ENCODE peak calls at places on chromosomes 4 and X, in four cellular contexts. H is Panc1, T is K562, E is HCT116. N is an unnamed sample.

GRCh38 chrX:114162068-114162735 is 421.7 kb upstream of the HTR2C start:
- DNase-seq in T (peak; percentile 56), H (no peak), E (no peak), N (peak; percentile 0)

GRCh38 chr4:183602444-183603102 is 56.4 kb downstream of the RWDD4 start:
- DNase-seq in T (peak; percentile 28), E (no peak), H (no peak), N (no peak)

GRCh38 chrX:70313503-70313902 is 23.6 kb downstream of the KIF4A start:
- DNase-seq in H (no peak), E (no peak), T (no peak), N (no peak)

GRCh38 chrX:100491174-100491573 is 81.1 kb upstream of the PCDH19 start:
- DNase-seq in E (no peak), T (no peak), H (no peak), N (no peak)

GRCh38 chr4:5504486-5504885 is 203.9 kb downstream of the EVC2 start:
- DNase-seq in H (no peak), T (no peak), E (no peak), N (no peak)

GRCh38 chr4:118676128-118676527 is 9.1 kb upstream of the METTL14 start:
- DNase-seq in H (no peak), T (no peak), E (no peak), N (no peak)

GRCh38 chr4:123699823-123700822 is 303.5 kb downstream of the SPRY1 start:
- DNase-seq in H (no peak), T (no peak), E (no peak), N (peak; percentile 31)

GRCh38 chrX:97539970-97540519 is 656.3 kb downstream of the RPA4 start:
- DNase-seq in T (no peak), H (no peak), E (no peak), N (peak; percentile 78)

GRCh38 chrX:45485682-45486081 is 285.0 kb upstream of the DIPK2B start:
- DNase-seq in T (no peak), H (no peak), E (no peak), N (no peak)

GRCh38 chr4:31411606-31412005 is 691.4 kb downstream of the PCDH7 start:
- DNase-seq in T (no peak), H (no peak), E (no peak), N (peak; percentile 16)

GRCh38 chrX:108384783-108385182 is 53.4 kb downstream of the COL4A6 start:
- DNase-seq in H (no peak), E (no peak), T (no peak), N (no peak)

GRCh38 chrX:72131317-72132294 is at the start of gene RTL5:
- DNase-seq in H (no peak), T (peak; percentile 40), E (peak; percentile 63), N (peak; percentile 1)
- TF ChIP-seq TCF7L2 in H (no peak), T (no peak), E (no peak), N (no peak)

GRCh38 chrX:104707572-104707971 is 141.6 kb downstream of the IL1RAPL2 start:
- DNase-seq in E (no peak), T (no peak), H (no peak), N (no peak)
- TF ChIP-seq TCF7L2 in E (no peak), T (no peak), H (no peak), N (no peak)

GRCh38 chrX:17440836-17441235 is 65.8 kb downstream of the NHS start:
- DNase-seq in E (no peak), T (no peak), H (no peak), N (peak; percentile 25)

GRCh38 chrX:17442898-17443297 is 67.9 kb downstream of the NHS start:
- DNase-seq in H (no peak), E (no peak), T (no peak), N (no peak)

GRCh38 chrX:17440258-17440657 is 65.3 kb downstream of the NHS start:
- DNase-seq in T (no peak), E (no peak), H (no peak), N (peak; percentile 36)

GRCh38 chrX:17443546-17443945 is 68.5 kb downstream of the NHS start:
- DNase-seq in H (no peak), T (no peak), E (no peak), N (no peak)

DNA sequence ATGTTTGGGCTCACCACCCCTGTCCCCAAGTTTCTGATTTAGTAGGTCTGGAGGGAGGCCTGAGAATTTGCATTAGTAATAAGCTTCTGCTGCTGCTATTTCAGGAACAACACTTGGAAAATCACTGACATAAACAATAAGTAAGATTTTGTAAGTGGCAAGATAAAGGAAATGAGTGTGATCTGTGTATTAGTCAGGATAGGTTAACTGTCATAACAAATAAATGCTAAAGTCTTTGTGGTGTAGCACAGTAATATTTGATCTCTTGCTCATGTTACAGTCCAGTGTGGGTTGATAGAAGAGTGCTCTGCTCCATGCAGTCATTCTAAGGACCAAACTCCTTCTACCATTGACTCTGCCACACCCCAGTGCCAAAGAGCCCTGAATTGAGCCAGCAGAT is 67.0 kb downstream of the NHS start:
- DNase-seq in E (no peak), T (no peak), H (peak; percentile 12), N (no peak)
- TF ChIP-seq TCF7L2 in E (no peak), T (no peak), H (no peak), N (no peak)

GRCh38 chr4:151356510-151356909 is 31.1 kb upstream of the SH3D19 start:
- DNase-seq in T (no peak), E (peak; percentile 23), H (peak; percentile 12), N (no peak)
- TF ChIP-seq TCF7L2 in T (no peak), E (no peak), H (no peak), N (no peak)

GRCh38 chr4:98516441-98517323 is 141.7 kb downstream of the TSPAN5 start:
- DNase-seq in E (no peak), T (peak; percentile 40), H (no peak), N (no peak)

GRCh38 chr4:98517444-98518021 is 140.9 kb downstream of the TSPAN5 start:
- DNase-seq in H (no peak), E (no peak), T (peak; percentile 22), N (peak; percentile 46)

GRCh38 chr4:98514930-98515809 is 143.2 kb downstream of the TSPAN5 start:
- DNase-seq in T (peak; percentile 48), H (no peak), E (no peak), N (no peak)

GRCh38 chr4:98518555-98519267 is 139.7 kb downstream of the TSPAN5 start:
- DNase-seq in T (no peak), H (no peak), E (no peak), N (no peak)

GRCh38 chr4:98516042-98516440 is 142.4 kb downstream of the TSPAN5 start:
- DNase-seq in E (peak; percentile 31), T (peak; percentile 51), H (no peak), N (peak; percentile 35)
- TF ChIP-seq TCF7L2 in E (no peak), T (no peak), H (no peak), N (no peak)

GRCh38 chr4:23881052-23881501 is 8.8 kb downstream of the PPARGC1A start:
- DNase-seq in T (no peak), H (no peak), E (no peak), N (peak; percentile 95)

GRCh38 chr4:23884261-23884660 is 5.6 kb downstream of the PPARGC1A start:
- DNase-seq in T (no peak), E (no peak), H (no peak), N (no peak)

GRCh38 chr4:23881674-23882337 is 8.0 kb downstream of the PPARGC1A start:
- DNase-seq in H (no peak), T (no peak), E (no peak), N (peak; percentile 56)

GRCh38 chr4:23884731-23885130 is 5.1 kb downstream of the PPARGC1A start:
- DNase-seq in H (no peak), E (no peak), T (no peak), N (no peak)

GRCh38 chr4:23882976-23883531 is 6.8 kb downstream of the PPARGC1A start:
- DNase-seq in T (no peak), E (no peak), H (no peak), N (no peak)
- TF ChIP-seq TCF7L2 in T (no peak), E (no peak), H (no peak), N (no peak)

DNA sequence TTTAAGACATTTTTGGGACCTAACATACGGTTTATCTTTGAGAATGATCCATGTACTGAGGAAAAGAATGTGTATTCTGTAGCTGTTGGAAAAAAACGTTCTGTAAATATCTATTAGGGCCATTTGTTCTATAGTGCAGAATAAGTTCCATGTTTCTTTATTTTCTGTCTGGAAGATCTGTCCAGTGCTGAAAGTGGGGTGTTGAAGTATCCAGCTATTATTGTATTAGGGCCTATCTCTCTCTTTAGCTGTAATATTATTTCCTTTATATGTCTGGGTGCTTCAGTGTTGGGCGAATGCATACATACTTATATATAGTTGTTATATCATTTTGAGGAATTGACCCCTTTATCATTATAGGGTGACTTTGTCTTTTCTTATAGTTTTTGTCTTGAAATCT is 24.7 kb downstream of the MAGEC1 start:
- DNase-seq in E (no peak), H (no peak), T (no peak), N (no peak)
- TF ChIP-seq TCF7L2 in E (no peak), H (no peak), T (no peak), N (no peak)

GRCh38 chr4:7063362-7063761 is 4.5 kb downstream of the GRPEL1 start:
- DNase-seq in E (no peak), H (no peak), T (no peak), N (no peak)
- TF ChIP-seq TCF7L2 in E (no peak), H (no peak), T (no peak), N (no peak)

DNA sequence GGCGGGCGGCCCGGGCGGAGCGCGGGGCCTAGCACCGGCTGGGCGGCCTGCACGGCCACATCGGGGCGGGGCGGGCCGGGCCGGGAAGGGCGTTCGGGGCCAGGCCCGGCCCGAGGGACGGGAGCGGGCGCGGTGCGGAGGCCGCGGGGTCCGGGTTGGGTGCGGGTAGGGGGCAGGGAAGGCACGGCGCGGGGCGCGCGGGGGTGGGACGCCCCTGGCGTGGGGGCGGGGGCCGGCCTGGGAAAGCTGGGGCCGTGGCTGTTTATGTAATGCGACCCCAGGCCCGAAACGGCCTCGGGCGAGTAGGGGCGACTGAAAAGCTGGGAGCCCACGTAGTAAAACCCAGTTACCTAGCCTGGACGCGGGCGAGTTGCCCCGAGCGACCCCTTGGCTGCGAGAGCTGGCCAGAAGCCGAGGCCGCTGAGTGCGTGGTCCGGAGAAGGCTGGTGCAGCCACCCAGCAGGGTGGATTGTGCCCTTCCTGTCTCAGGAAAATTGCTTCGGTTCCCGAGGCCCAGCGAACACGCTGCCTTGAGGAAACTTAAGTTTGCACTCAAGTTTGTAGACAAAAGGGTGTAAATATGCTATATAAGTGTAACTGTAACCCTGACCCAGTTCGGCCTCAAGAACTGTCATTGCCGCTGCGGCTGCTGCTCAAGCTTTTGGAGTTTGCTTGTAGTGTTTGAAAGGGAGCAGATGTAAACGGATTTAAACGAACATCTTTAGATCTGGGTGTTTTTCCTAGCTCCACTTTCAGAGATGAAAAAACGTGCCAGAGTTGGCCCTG is 585 bp downstream of the SEC24B start:
- DNase-seq in T (peak; percentile 48), H (no peak), E (no peak), N (peak; percentile 18)
- TF ChIP-seq TCF7L2 in T (no peak), H (no peak), E (no peak), N (no peak)

GRCh38 chrX:123803331-123803983 is 56.4 kb upstream of the XIAP start:
- DNase-seq in H (peak; percentile 68), T (peak; percentile 82), E (peak; percentile 79), N (peak; percentile 97)

GRCh38 chrX:123797543-123798447 is 62.1 kb upstream of the XIAP start:
- DNase-seq in H (no peak), T (no peak), E (no peak), N (peak; percentile 66)
- TF ChIP-seq TCF7L2 in H (no peak), T (no peak), E (no peak), N (no peak)